ENCODE peak calls at places on chromosomes 2 and 18, in nine cellular contexts. Y is Calu3, R is GM12864, F is Panc1, C is GM06990, H is fibroblast of villous mesenchyme, S is lower leg skin, G is lung, Z is neural progenitor cell. E is an unnamed sample.

GRCh38 chr2:33021542-33022259 is 74.9 kb downstream of the LTBP1 start:
- DNase-seq in R (no peak), S (no peak), Z (no peak), Y (no peak), F (no peak), C (no peak), H (peak), G (no peak), E (no peak)

GRCh38 chr2:8146329-8147048 is 535.4 kb upstream of the ID2 start:
- DNase-seq in H (no peak), Z (no peak), C (no peak), Y (no peak), G (no peak), R (no peak), S (no peak), F (no peak), E (no peak)

GRCh38 chr2:6963727-6964126 is 46.5 kb downstream of the RNF144A start:
- DNase-seq in Z (no peak), R (no peak), Y (no peak), S (no peak), G (no peak), F (no peak), C (no peak), H (no peak), E (peak)

GRCh38 chr2:233481368-233482142 is 85.0 kb downstream of the USP40 start:
- DNase-seq in G (peak), H (no peak), Y (no peak), S (peak), F (no peak), Z (no peak), R (no peak), C (no peak), E (no peak)

GRCh38 chr2:38245114-38245641 is 131.9 kb downstream of the ATL2 start:
- DNase-seq in C (no peak), Y (peak), S (no peak), F (no peak), G (peak), H (no peak), R (no peak), Z (no peak), E (no peak)

GRCh38 chr2:142030735-142031134 is 100.1 kb downstream of the LRP1B start:
- DNase-seq in C (no peak), Z (no peak), Y (no peak), R (no peak), F (no peak), S (no peak), G (no peak), H (no peak), E (no peak)

GRCh38 chr2:111946294-111947114 is 48.1 kb downstream of the MERTK start:
- DNase-seq in H (peak), C (no peak), F (no peak), Z (no peak), S (no peak), G (peak), R (no peak), Y (peak), E (no peak)

GRCh38 chr2:10407841-10408648 is 40.1 kb downstream of the ODC1 start:
- DNase-seq in H (peak), C (peak), F (peak), Z (no peak), Y (peak), G (peak), R (peak), S (peak), E (no peak)

GRCh38 chr2:38191516-38191915 is 115.6 kb upstream of the CYP1B1 start:
- DNase-seq in G (no peak), Y (no peak), F (no peak), R (no peak), Z (no peak), H (peak), S (no peak), C (no peak), E (no peak)

GRCh38 chr2:71746946-71747501 is 293.7 kb downstream of the DYSF start:
- DNase-seq in C (no peak), H (peak), F (no peak), Z (no peak), G (no peak), S (peak), R (no peak), Y (peak), E (no peak)

GRCh38 chr18:48023334-48024008 is 93.0 kb upstream of the SMAD2 start:
- DNase-seq in Z (peak), H (peak), C (no peak), F (no peak), Y (peak), S (peak), G (no peak), R (no peak), E (no peak)

GRCh38 chr18:8186413-8186812 is 422.8 kb upstream of the RAB12 start:
- DNase-seq in Z (no peak), H (no peak), F (no peak), C (no peak), R (no peak), G (no peak), S (no peak), Y (no peak), E (no peak)

GRCh38 chr18:37247499-37248161 is 318.0 kb downstream of the CELF4 start:
- DNase-seq in Z (no peak), C (no peak), R (no peak), Y (no peak), H (no peak), F (no peak), S (no peak), G (no peak), E (no peak)

GRCh38 chr18:48926420-48926857 is 24.3 kb downstream of the SMAD7 start:
- DNase-seq in H (no peak), Y (no peak), S (no peak), G (no peak), Z (no peak), F (no peak), C (no peak), R (no peak), E (no peak)

GRCh38 chr18:23049698-23050373 is 85.4 kb upstream of the CABLES1 start:
- DNase-seq in C (no peak), S (no peak), R (no peak), Z (no peak), H (no peak), G (no peak), Y (no peak), F (no peak), E (no peak)

GRCh38 chr2:58571181-58571852 is 330.2 kb upstream of the FANCL start:
- DNase-seq in Y (peak), G (peak), C (peak), F (peak), Z (peak), R (peak), S (no peak), H (peak), E (no peak)

GRCh38 chr18:58321986-58322385 is 278.0 kb downstream of the NEDD4L start:
- DNase-seq in G (peak), Y (peak), H (peak), R (peak), F (peak), S (peak), C (no peak), Z (peak), E (no peak)

GRCh38 chr2:218895326-218895725 is 14.7 kb downstream of the WNT10A start:
- DNase-seq in Y (peak), S (peak), Z (no peak), C (no peak), R (no peak), G (no peak), F (no peak), H (no peak), E (no peak)

GRCh38 chr2:194706179-194706578 is 950.8 kb upstream of the SLC39A10 start:
- DNase-seq in F (no peak), G (no peak), Y (no peak), H (no peak), C (no peak), Z (no peak), R (no peak), S (no peak), E (no peak)

GRCh38 chr2:226661789-226662545 is 137.7 kb downstream of the IRS1 start:
- DNase-seq in S (no peak), Y (peak), R (no peak), F (peak), G (no peak), C (no peak), H (peak), Z (no peak), E (no peak)

GRCh38 chr18:78625895-78626294 is 353.7 kb upstream of the SALL3 start:
- DNase-seq in C (no peak), S (no peak), G (no peak), Y (no peak), Z (no peak), H (no peak), F (no peak), R (no peak), E (no peak)

GRCh38 chr2:65435625-65436168 is 3.3 kb upstream of the SPRED2 start:
- DNase-seq in F (peak), R (no peak), Z (peak), C (peak), G (peak), S (peak), Y (peak), H (peak), E (peak)

GRCh38 chr2:238446371-238446770 is 19.6 kb downstream of the ASB1 start:
- DNase-seq in G (no peak), H (no peak), Y (no peak), Z (no peak), R (no peak), C (no peak), F (no peak), S (no peak), E (peak)

GRCh38 chr2:60710707-60711106 is 45.4 kb upstream of the PAPOLG start:
- DNase-seq in R (no peak), G (no peak), Z (no peak), H (peak), S (no peak), C (no peak), Y (no peak), F (no peak), E (peak)

GRCh38 chr2:67526283-67526682 is 129.2 kb downstream of the ETAA1 start:
- DNase-seq in S (no peak), C (no peak), G (no peak), F (no peak), Z (no peak), Y (no peak), R (no peak), H (peak), E (no peak)

GRCh38 chr2:63881208-63881607 is 39.5 kb downstream of the UGP2 start:
- DNase-seq in Y (no peak), Z (no peak), G (no peak), C (no peak), H (no peak), F (no peak), S (no peak), R (no peak), E (no peak)

GRCh38 chr2:234363011-234363487 is 133.8 kb downstream of the ARL4C start:
- DNase-seq in S (no peak), Y (peak), Z (peak), G (peak), R (no peak), H (peak), C (no peak), F (peak), E (peak)

GRCh38 chr2:231411871-231412615 is 16.5 kb downstream of the B3GNT7 start:
- DNase-seq in H (peak), C (peak), R (no peak), G (peak), Y (peak), Z (peak), F (peak), S (peak), E (peak)

GRCh38 chr2:64401501-64401880 is 52.5 kb upstream of the LGALSL start:
- DNase-seq in G (peak), Z (no peak), Y (no peak), C (no peak), H (no peak), S (no peak), F (no peak), R (no peak), E (peak)

GRCh38 chr2:235976516-235976915 is 191.7 kb downstream of the GBX2 start:
- DNase-seq in F (no peak), H (no peak), S (peak), G (no peak), Z (no peak), C (no peak), Y (no peak), R (no peak), E (no peak)

GRCh38 chr2:191866195-191866594 is 19.3 kb upstream of the CAVIN2 start:
- DNase-seq in Y (no peak), G (no peak), C (no peak), S (no peak), Z (no peak), F (no peak), H (no peak), R (no peak), E (no peak)

GRCh38 chr2:102185347-102185746 is 1.5 kb upstream of the IL1RL2 start:
- DNase-seq in F (no peak), Y (no peak), H (peak), S (no peak), G (no peak), Z (no peak), R (no peak), C (no peak), E (no peak)

DNA sequence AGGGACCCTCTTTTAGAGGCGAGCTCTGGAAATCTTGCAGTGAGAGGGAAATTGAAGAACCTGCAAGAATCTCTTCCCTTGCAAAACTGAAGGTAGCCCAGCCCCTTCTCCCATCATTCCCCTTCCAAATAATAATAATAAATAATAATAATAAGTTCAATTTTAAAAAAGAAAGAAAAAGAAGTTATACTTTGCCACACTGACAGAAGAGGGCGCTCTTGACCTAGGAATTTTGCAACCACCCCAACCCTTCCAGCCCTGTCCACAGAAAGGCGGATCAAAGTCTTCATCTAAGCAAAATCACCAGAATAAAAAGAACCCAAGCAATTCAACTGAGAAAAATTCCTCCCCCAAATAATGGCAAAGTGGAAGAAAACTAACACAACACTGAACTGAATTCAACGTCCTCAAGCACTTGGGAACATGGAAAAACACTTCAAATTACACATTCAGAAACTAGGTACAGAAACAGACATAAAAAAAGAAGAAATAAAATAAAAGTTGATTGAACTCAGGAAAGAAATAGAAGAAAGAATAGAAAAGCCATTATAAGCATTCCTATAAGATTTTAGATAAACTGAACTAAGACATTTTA is 98.9 kb upstream of the GLS start:
- DNase-seq in F (no peak), Z (peak), C (peak), S (no peak), Y (peak), R (peak), G (peak), H (peak), E (no peak)
- TF ChIP-seq CTCF in F (peak), Z (peak), C (peak), S (no peak), Y (peak), R (peak), G (peak), H (peak), E (peak)

GRCh38 chr2:240834377-240834975 is 14.5 kb upstream of the KIF1A start:
- DNase-seq in Y (no peak), C (no peak), R (no peak), F (no peak), H (no peak), G (no peak), S (no peak), Z (no peak), E (no peak)
- TF ChIP-seq CTCF in Y (no peak), C (no peak), R (no peak), F (no peak), H (no peak), G (no peak), S (no peak), Z (no peak), E (no peak)

GRCh38 chr18:678482-679182 is 21.2 kb downstream of the TYMS start:
- DNase-seq in G (no peak), F (no peak), C (no peak), S (peak), Z (no peak), Y (no peak), R (no peak), H (no peak), E (no peak)
- TF ChIP-seq CTCF in G (no peak), F (no peak), C (no peak), S (no peak), Z (peak), Y (no peak), R (no peak), H (no peak), E (no peak)

GRCh38 chr2:18684202-18685040 is 95.1 kb upstream of the NT5C1B start:
- DNase-seq in R (no peak), C (no peak), S (no peak), F (no peak), Y (no peak), G (no peak), Z (no peak), H (peak), E (no peak)

GRCh38 chr2:18690342-18690741 is 101.0 kb upstream of the NT5C1B start:
- DNase-seq in R (no peak), G (no peak), Y (no peak), F (no peak), H (no peak), C (no peak), S (no peak), Z (peak), E (no peak)
- TF ChIP-seq CTCF in R (peak), G (no peak), Y (no peak), F (peak), H (peak), C (peak), S (no peak), Z (peak), E (peak)

GRCh38 chr2:211128287-211128686 is 571.9 kb downstream of the CPS1 start:
- DNase-seq in H (no peak), C (no peak), G (no peak), S (no peak), Z (no peak), R (no peak), F (no peak), Y (peak), E (no peak)
- TF ChIP-seq CTCF in H (no peak), C (no peak), G (no peak), S (no peak), Z (no peak), R (no peak), F (no peak), Y (no peak), E (no peak)

DNA sequence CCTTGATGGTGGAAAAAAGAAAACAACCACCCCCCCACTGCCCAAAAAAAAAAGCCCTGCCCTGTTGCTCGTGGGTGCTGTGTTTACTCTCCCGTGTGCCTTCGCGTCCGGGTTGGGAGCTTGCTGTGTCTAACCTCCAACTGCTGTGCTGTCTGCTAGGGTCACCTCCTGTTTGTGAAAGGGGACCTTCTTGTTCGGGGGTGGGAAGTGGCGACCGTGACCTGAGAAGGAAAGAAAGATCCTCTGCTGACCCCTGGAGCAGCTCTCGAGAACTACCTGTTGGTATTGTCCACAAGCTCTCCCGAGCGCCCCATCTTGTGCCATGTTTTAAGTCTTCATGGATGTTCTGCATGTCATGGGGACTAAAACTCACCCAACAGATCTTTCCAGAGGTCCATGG is 28.0 kb downstream of the MAL start:
- DNase-seq in F (no peak), G (no peak), C (no peak), Y (no peak), S (no peak), H (no peak), R (no peak), Z (no peak), E (no peak)
- TF ChIP-seq CTCF in F (no peak), G (no peak), C (peak), Y (no peak), S (no peak), H (no peak), R (peak), Z (no peak), E (no peak)

DNA sequence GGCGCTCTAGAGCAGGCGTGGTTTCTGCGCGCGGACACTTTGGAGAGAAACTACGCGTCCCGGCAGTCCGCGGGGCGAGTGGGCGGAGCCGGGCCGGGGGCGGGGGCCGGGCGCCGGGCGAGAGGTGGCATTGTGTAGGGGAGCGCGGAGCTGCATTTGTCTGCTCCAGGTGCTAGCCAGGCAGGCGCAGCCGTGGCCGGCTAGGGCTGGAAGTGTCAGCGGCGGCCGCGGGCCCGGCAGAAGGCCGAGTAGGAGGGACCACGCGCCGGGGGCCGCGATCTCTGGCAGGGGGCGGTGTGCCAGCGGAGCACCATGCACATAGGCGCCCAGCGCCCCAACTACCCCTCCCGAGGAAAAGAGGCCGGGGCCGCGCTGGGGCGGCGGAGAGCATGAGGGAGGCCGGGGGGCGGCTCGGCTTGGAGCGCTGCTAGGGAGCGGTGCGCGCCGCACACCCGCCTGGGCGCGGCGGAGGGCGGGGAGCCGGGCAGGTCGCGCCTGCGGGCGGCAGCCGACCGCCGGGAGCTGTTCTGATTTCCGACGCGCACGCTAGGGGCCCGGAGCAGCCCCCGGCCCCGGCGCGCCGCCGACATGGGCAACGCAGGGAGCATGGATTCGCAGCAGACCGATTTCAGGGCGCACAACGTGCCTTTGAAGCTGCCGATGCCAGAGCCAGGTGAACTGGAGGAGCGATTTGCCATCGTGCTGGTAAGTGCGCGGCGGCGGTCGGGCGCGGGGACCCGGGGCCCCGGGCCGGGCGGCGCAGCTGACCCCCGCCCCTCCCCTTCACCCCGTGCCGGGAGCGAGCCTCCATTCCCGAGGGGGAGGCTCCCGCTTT is at the start of gene FMNL2:
- DNase-seq in Y (peak), H (peak), S (peak), R (peak), C (peak), Z (peak), G (peak), F (no peak), E (peak)
- TF ChIP-seq CTCF in Y (no peak), H (peak), S (no peak), R (no peak), C (no peak), Z (peak), G (no peak), F (peak), E (peak)

DNA sequence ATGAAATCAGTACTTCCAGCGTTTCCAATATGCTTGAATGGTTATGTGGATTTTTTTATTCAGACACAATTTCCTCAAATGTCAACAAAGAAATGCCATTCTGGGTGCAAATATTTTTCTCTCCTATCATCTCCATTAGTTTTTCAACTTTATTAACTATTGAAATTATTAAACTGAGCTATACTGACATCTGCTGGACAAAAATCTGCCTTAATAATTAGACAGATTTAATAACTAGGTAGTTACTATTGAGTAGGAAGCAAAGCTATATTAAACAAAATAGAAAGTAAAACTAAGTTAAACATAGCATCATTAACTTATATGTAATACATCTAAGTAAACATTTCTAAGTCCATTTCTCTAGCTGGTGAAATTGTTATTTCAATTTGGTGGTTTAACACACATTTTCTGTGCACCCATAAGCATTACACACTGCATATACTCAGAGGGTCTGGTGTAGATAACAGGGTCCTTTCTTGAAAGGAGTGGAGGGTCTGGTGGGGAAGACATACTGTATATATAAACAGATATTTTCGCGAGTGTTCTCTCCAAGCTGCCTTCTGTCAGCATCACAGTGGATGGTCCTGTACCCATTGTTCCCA is 77.0 kb downstream of the LANCL1 start:
- DNase-seq in G (no peak), Z (no peak), Y (no peak), H (peak), C (no peak), S (no peak), F (no peak), R (no peak), E (no peak)
- TF ChIP-seq CTCF in G (no peak), Z (peak), Y (peak), H (peak), C (no peak), S (no peak), F (peak), R (no peak), E (peak)